ENCODE peak calls at places on chromosomes 12 and 14, in seven cellular contexts. E is HepG2, P is SK-N-SH, Y is sigmoid colon, G is right lobe of liver, R is endothelial cell of umbilical vein, C is neuronal stem cell. I is an unnamed sample.

GRCh38 chr12:130879212-130879686 is 7.4 kb downstream of the RAN start:
- DNase-seq in E (no peak), P (peak; percentile 30), Y (peak; percentile 61), G (no peak), R (no peak), C (no peak), I (no peak)

GRCh38 chr12:29578731-29579130 is 81.2 kb upstream of the OVCH1 start:
- DNase-seq in E (no peak), P (no peak), Y (no peak), G (no peak), R (peak; percentile 22), C (no peak), I (no peak)

GRCh38 chr12:40312196-40312595 is 87.4 kb downstream of the LRRK2 start:
- DNase-seq in E (no peak), P (no peak), Y (no peak), G (no peak), R (no peak), C (no peak), I (no peak)

GRCh38 chr14:73674986-73675385 is 30.2 kb downstream of the DNAL1 start:
- DNase-seq in E (no peak), P (no peak), Y (no peak), G (no peak), R (no peak), C (no peak), I (no peak)

GRCh38 chr14:99394602-99395001 is 86.1 kb downstream of the SETD3 start:
- DNase-seq in E (no peak), P (no peak), Y (peak; percentile 17), G (no peak), R (no peak), C (no peak), I (no peak)

GRCh38 chr14:75214558-75214957 is 38.1 kb upstream of the TMED10 start:
- DNase-seq in E (no peak), P (no peak), Y (no peak), G (no peak), R (no peak), C (no peak), I (no peak)

GRCh38 chr12:117036046-117036445 is 63.2 kb downstream of the TESC start:
- DNase-seq in E (no peak), P (no peak), Y (peak; percentile 61), G (no peak), R (no peak), C (no peak), I (no peak)

GRCh38 chr14:53432378-53432802 is 279.3 kb upstream of the DDHD1 start:
- DNase-seq in E (peak; percentile 59), P (peak; percentile 47), Y (no peak), G (no peak), R (peak; percentile 70), C (peak; percentile 18), I (peak; percentile 54)

GRCh38 chr14:76525106-76525825 is 149.3 kb downstream of the ESRRB start:
- DNase-seq in E (no peak), P (peak; percentile 58), Y (no peak), G (no peak), R (no peak), C (no peak), I (no peak)

GRCh38 chr14:52348279-52348678 is 34.2 kb downstream of the PTGER2 start:
- DNase-seq in E (no peak), P (no peak), Y (no peak), G (no peak), R (no peak), C (no peak), I (no peak)

GRCh38 chr14:52351191-52351560 is 37.1 kb downstream of the PTGER2 start:
- DNase-seq in E (no peak), P (no peak), Y (no peak), G (no peak), R (no peak), C (no peak), I (no peak)

GRCh38 chr14:52350445-52350844 is 36.3 kb downstream of the PTGER2 start:
- DNase-seq in E (no peak), P (no peak), Y (no peak), G (no peak), R (no peak), C (no peak), I (no peak)

GRCh38 chr14:52348796-52349195 is 34.7 kb downstream of the PTGER2 start:
- DNase-seq in E (no peak), P (no peak), Y (no peak), G (no peak), R (no peak), C (no peak), I (no peak)

GRCh38 chr14:52349731-52350130 is 35.6 kb downstream of the PTGER2 start:
- DNase-seq in E (no peak), P (no peak), Y (no peak), G (no peak), R (no peak), C (no peak), I (no peak)
- H3K27me3 ChIP-seq in E (no peaks in the 10 kb centered on the region), P (no peaks in the 10 kb centered on the region), Y (no peaks in the 10 kb centered on the region), G (no peaks in the 10 kb centered on the region), R (peaks cover 16% of the 10 kb centered on the region), C (no peaks in the 10 kb centered on the region), I (no peaks in the 10 kb centered on the region)

GRCh38 chr12:106122004-106122403 is 16.8 kb downstream of the NUAK1 start:
- DNase-seq in E (no peak), P (no peak), Y (no peak), G (peak; percentile 70), R (no peak), C (no peak), I (no peak)
- H3K4me1 ChIP-seq in E (peaks cover 80% of the 10 kb centered on the region), P (peaks cover 9% of the 10 kb centered on the region), Y (no peaks in the 10 kb centered on the region), G (peaks cover 67% of the 10 kb centered on the region), R (no peaks in the 10 kb centered on the region), C (no peaks in the 10 kb centered on the region), I (peaks cover 1% of the 10 kb centered on the region)

GRCh38 chr12:53077030-53077429 is 2.2 kb downstream of the SPRYD3 start:
- DNase-seq in E (no peak), P (no peak), Y (peak; percentile 37), G (no peak), R (no peak), C (no peak), I (no peak)

GRCh38 chr12:53076461-53076860 is 2.7 kb downstream of the SPRYD3 start:
- DNase-seq in E (no peak), P (no peak), Y (peak; percentile 56), G (no peak), R (no peak), C (no peak), I (no peak)

GRCh38 chr12:53073881-53074280 is 5.3 kb downstream of the SPRYD3 start:
- DNase-seq in E (no peak), P (no peak), Y (peak; percentile 89), G (no peak), R (no peak), C (no peak), I (no peak)

GRCh38 chr12:53074290-53074998 is 4.7 kb downstream of the SPRYD3 start:
- DNase-seq in E (no peak), P (no peak), Y (peak; percentile 72), G (no peak), R (no peak), C (no peak), I (no peak)

GRCh38 chr12:53074999-53075370 is 4.2 kb downstream of the SPRYD3 start:
- DNase-seq in E (no peak), P (no peak), Y (peak; percentile 61), G (no peak), R (no peak), C (no peak), I (no peak)
- H3K27ac ChIP-seq in E (no peak overlapping the region), P (no peak overlapping the region), Y (peak overlapping the region; percentile 83), G (no peak overlapping the region), R (no peak overlapping the region), C (no peak overlapping the region), I (no peak overlapping the region)

GRCh38 chr14:105532111-105532623 is 5.8 kb downstream of the TMEM121 start:
- DNase-seq in E (no peak), P (no peak), Y (no peak), G (no peak), R (no peak), C (no peak), I (no peak)

GRCh38 chr14:105533811-105534498 is 7.6 kb downstream of the TMEM121 start:
- DNase-seq in E (no peak), P (no peak), Y (peak; percentile 48), G (no peak), R (no peak), C (no peak), I (no peak)

GRCh38 chr14:105532735-105533141 is 6.4 kb downstream of the TMEM121 start:
- DNase-seq in E (peak; percentile 56), P (peak; percentile 62), Y (peak; percentile 58), G (no peak), R (no peak), C (no peak), I (no peak)

GRCh38 chr14:105534586-105534985 is 8.2 kb downstream of the TMEM121 start:
- DNase-seq in E (no peak), P (peak; percentile 26), Y (peak; percentile 54), G (no peak), R (no peak), C (no peak), I (no peak)

DNA sequence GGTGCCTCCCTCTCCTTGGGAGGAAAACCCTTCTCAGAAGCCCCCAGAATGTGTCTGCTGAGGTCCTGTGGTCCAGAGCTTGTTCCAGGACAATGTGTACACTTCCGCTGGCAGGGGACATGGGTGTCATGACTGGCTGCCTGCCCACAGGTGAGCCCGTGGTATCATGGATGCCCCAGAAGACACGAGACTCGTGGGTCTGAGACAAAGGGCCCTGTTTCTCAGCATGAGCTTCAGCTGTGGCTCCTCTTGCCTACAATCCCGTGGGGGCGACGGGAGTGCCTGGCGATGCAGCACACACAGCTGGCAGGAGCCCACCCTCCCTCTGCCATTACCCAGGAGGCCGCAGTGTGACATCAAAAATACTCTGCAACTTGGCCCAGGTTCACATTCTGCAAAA is 7.0 kb downstream of the TMEM121 start:
- DNase-seq in E (no peak), P (no peak), Y (peak; percentile 43), G (no peak), R (no peak), C (no peak), I (no peak)
- H3K27me3 ChIP-seq in E (peaks cover 11% of the 10 kb centered on the region), P (no peaks in the 10 kb centered on the region), Y (no peaks in the 10 kb centered on the region), G (no peaks in the 10 kb centered on the region), R (no peaks in the 10 kb centered on the region), C (no peaks in the 10 kb centered on the region), I (no peaks in the 10 kb centered on the region)

DNA sequence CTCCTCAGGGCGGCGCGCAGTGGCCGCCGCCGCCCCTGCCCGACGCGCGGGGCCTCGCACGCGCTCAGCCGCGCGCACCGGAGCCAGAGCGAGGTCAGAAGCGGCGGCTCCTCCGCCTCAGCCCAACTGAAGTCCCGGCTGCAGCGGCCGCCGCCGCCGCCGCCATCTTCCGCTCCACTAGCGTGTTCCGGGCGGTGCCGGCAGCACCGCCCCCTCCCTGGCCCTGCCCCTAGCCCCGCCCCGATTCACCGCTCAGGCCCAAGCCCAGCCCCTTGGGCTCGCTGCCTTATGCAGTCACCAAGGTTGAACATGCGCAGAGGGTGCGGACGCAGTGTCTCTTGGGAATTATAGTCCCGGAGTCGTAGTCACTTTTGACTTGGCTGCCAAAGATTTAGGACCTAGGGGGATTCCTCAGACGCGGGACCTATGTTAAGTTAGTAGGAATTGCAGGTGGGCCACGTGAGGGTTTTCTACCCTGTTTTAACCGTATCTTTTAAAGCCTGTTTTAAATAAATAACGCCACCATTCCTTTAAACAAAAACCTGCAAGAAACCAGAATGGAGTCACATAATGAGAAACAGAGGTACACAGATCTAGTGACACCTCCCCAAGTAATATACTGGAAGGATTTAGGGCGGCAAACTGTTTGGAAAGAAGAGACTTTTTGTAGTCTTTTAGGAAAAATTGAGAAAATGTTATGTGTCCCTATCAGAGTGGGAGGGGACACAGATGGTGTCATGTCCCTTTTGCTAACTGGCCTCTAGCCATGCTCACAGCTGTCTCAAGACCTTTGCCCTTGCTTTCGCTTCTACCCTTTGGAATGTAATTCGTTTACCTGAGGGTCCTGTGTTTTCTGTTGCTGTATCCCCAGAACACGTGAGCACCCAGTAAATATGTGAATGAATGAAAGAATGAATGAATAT is at the start of gene PPTC7:
- DNase-seq in E (peak; percentile 92), P (peak; percentile 95), Y (peak; percentile 98), G (peak; percentile 98), R (peak; percentile 95), C (peak; percentile 93), I (peak; percentile 98)
- H3K4me1 ChIP-seq in E (peaks cover 59% of the 10 kb centered on the region), P (peaks cover 9% of the 10 kb centered on the region), Y (no peaks in the 10 kb centered on the region), G (peaks cover 29% of the 10 kb centered on the region), R (peaks cover 29% of the 10 kb centered on the region), C (peaks cover 5% of the 10 kb centered on the region), I (peaks cover 6% of the 10 kb centered on the region)